ENCODE peak calls at places on chromosomes 12 and 14, in five cellular contexts. Q is H9, H is HepG2, A is neural progenitor cell, S is mammary epithelial cell. U is an unnamed sample. For H3K27me3, the result is how much of the 10 kb centered on the place peaks cover.

GRCh38 chr14:73368621-73369020 is 89.7 kb downstream of the NUMB start:
- DNase-seq in H (no peak), Q (no peak), A (no peak), S (no peak), U (no peak)

GRCh38 chr12:128830505-128830893 is 6.7 kb upstream of the SLC15A4 start:
- DNase-seq in Q (no peak), H (no peak), A (no peak), S (no peak), U (no peak)

GRCh38 chr12:24109381-24110039 is 160.0 kb upstream of the SOX5 start:
- DNase-seq in Q (no peak), A (peak), H (peak), S (peak), U (no peak)

GRCh38 chr12:125773033-125773432 is 707.8 kb downstream of the AACS start:
- DNase-seq in Q (peak), S (no peak), H (peak), A (peak), U (no peak)

GRCh38 chr14:73825551-73826188 is 26.0 kb upstream of the PTGR2 start:
- DNase-seq in S (peak), H (peak), A (peak), Q (peak), U (peak)

GRCh38 chr12:48000878-48001321 is 3.4 kb downstream of the COL2A1 start:
- DNase-seq in H (no peak), S (peak), A (peak), Q (peak), U (peak)

GRCh38 chr12:105552056-105552455 is 221.6 kb downstream of the C12orf75 start:
- DNase-seq in S (no peak), A (no peak), H (no peak), Q (no peak), U (no peak)

GRCh38 chr12:28409892-28410291 is 219.6 kb downstream of the CCDC91 start:
- DNase-seq in Q (no peak), S (peak), H (no peak), A (no peak), U (no peak)

GRCh38 chr12:124684971-124685688 is 117.7 kb upstream of the NCOR2 start:
- DNase-seq in Q (no peak), S (peak), A (no peak), H (no peak), U (peak)

GRCh38 chr14:85934123-85934885 is 404.4 kb downstream of the FLRT2 start:
- DNase-seq in A (no peak), H (peak), S (no peak), Q (no peak), U (no peak)

GRCh38 chr12:42704810-42705401 is 115.4 kb upstream of the PRICKLE1 start:
- DNase-seq in A (no peak), S (no peak), Q (no peak), H (no peak), U (no peak)

GRCh38 chr12:29547844-29548243 is 50.4 kb upstream of the OVCH1 start:
- DNase-seq in H (no peak), Q (no peak), S (no peak), A (no peak), U (no peak)

GRCh38 chr12:62512901-62513300 is 46.3 kb downstream of the MON2 start:
- DNase-seq in S (no peak), Q (peak), H (no peak), A (no peak), U (no peak)

GRCh38 chr12:113957627-113958026 is 8.5 kb downstream of the RBM19 start:
- DNase-seq in S (no peak), H (no peak), A (no peak), Q (no peak), U (no peak)

GRCh38 chr12:109944975-109945374 is 44.9 kb downstream of the TCHP start:
- DNase-seq in S (no peak), A (peak), H (peak), Q (peak), U (no peak)

GRCh38 chr12:78279567-78279966 is 448.9 kb downstream of the NAV3 start:
- DNase-seq in S (no peak), H (no peak), A (no peak), Q (no peak), U (no peak)

GRCh38 chr12:45989857-45990467 is 412 bp downstream of the SCAF11 start:
- DNase-seq in H (peak), Q (peak), A (peak), S (peak), U (peak)

GRCh38 chr12:7120166-7120565 is 8.5 kb downstream of the RBP5 start:
- DNase-seq in Q (no peak), S (no peak), H (no peak), A (no peak), U (no peak)

DNA sequence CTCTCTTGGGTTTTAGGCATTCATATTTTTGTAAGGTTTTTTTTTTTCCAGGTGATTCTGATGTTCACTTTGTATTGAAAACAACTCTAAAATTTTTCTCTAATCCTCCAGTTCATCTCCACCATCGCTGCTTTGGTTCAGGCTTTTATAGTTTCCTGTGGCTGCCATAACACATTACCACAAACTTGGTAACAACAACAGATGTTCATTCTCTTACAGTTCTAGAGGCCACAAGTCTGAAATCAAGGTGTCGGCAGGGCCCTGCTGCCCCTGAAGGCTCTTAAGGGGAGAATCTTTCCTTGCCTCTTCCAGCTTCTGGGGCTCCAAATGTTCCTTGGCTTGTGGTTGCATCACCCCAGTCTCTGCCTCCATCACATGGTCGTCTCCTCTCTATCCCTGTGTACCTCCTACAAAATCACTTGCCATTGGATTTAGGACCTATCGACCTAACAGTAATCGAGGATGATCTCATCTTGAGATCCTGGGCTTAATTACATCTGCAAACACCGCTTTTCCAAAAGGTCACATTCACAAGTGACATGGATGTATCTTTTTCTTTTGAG is 55.2 kb downstream of the PELI2 start:
- DNase-seq in S (no peak), H (no peak), Q (no peak), A (no peak), U (no peak)
- H3K4me2 ChIP-seq in S (no peak), H (no peak), Q (no peak), A (no peak), U (no peak)

GRCh38 chr14:99261916-99262787 is 9.8 kb downstream of the BCL11B start:
- DNase-seq in Q (no peak), H (no peak), S (no peak), A (no peak), U (peak)
- H3K27me3 ChIP-seq in Q (under half), H (half or more), S (under half), A (half or more), U (under half)

DNA sequence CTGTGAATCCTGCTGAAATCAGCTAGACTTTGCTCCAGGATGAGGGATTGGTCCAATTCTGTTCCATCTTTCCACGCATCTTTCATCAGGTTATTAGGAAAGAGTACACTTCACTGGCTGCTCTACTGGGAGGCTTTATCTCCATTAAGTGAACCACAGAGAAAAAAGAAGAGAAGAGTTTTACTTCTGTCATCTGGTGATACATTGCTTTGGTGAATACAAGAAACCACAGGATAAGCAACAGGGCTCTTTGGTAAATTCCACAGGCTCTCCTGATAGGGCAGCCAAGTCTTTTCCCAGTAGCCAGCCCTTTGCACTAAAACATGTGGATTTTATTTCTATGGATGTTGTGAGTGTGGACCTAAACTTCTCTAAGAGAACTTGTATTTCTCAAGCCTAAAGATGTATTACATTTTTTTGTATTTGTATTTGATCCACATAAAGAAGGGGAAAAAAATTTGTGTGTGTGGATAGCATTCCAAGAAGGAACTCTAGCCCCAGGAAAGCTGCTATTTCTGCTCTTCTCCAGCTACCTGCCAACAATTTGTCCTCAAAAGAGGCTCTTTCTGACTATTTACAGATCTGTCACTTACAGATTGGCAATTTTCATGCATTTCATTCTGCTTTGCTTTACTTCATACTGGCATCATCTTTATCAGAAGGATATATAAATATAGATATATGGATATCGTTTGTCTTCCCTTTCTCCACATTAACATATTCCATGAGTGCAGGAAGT is 1117.6 kb upstream of the TMEM132C start:
- DNase-seq in S (no peak), A (no peak), Q (no peak), H (no peak), U (peak)
- H3K4me2 ChIP-seq in S (no peak), A (no peak), Q (no peak), H (no peak), U (no peak)

DNA sequence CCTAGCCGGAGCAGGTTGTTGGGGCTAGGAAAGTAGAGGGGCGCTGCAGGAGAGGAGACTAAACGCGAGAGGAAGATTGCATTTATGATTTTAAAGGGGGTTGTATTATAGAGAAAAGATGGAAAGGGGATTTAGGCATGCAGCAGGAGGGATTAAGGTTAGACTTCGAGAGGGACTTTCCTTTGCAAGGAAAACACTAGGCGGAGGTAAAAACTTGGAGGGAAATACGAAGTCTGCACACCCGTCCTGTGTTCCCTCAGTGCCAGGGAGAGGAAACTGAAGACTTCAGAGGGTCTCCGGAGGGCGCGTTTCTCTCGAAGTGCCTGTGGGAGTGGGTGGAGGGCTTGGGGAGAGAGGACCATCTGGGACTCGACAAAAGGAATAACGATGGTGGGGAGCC is 433 bp upstream of the PPP1R1A start:
- DNase-seq in Q (no peak), H (no peak), A (no peak), S (no peak), U (no peak)
- H3K27me3 ChIP-seq in Q (under half), H (half or more), A (half or more), S (under half), U (half or more)

DNA sequence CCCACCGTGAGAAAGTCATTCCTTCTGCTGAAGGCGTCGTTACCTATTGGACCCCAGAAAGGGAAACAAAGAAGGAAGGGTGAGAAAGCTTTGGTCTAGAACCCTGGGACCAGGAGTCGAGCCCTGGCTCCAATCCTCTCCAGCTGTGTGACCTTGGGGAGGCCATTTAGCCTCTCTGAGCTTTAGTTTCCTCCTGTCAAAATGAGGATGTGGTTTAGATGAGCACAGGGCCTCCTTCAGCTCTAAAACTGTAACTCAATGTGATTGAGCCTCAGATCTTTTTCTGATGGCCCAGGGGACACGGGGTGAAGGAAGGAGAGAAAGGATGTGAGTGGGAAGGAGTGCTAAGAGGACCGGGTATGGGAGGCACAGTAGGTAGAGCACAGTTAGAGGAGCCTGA is 7.7 kb downstream of the JDP2 start:
- DNase-seq in S (no peak), A (no peak), H (no peak), Q (no peak), U (no peak)
- H3K4me2 ChIP-seq in S (no peak), A (no peak), H (no peak), Q (no peak), U (no peak)

DNA sequence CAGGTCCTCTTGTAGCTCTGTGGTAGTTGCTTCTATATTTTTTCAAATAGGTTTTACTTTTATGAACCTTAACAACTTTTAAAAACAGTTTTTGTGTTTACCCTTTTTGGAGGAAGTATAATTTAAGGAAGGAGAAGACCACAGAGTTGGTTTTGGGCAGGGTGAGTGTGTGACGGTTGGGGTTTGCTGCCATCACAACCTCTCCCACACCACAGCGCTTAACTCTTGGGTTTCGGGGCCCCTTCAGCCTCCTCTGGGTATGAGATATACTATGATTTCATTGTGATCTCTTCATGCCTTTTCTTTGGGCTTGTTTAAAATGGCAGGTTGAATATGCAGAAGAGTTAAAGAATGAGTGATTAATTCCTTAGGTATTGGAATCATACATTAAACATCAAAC is 228.7 kb upstream of the CRY1 start:
- DNase-seq in Q (no peak), S (no peak), A (no peak), H (no peak), U (peak)
- H3K27me3 ChIP-seq in Q (under half), S (under half), A (half or more), H (under half), U (half or more)

DNA sequence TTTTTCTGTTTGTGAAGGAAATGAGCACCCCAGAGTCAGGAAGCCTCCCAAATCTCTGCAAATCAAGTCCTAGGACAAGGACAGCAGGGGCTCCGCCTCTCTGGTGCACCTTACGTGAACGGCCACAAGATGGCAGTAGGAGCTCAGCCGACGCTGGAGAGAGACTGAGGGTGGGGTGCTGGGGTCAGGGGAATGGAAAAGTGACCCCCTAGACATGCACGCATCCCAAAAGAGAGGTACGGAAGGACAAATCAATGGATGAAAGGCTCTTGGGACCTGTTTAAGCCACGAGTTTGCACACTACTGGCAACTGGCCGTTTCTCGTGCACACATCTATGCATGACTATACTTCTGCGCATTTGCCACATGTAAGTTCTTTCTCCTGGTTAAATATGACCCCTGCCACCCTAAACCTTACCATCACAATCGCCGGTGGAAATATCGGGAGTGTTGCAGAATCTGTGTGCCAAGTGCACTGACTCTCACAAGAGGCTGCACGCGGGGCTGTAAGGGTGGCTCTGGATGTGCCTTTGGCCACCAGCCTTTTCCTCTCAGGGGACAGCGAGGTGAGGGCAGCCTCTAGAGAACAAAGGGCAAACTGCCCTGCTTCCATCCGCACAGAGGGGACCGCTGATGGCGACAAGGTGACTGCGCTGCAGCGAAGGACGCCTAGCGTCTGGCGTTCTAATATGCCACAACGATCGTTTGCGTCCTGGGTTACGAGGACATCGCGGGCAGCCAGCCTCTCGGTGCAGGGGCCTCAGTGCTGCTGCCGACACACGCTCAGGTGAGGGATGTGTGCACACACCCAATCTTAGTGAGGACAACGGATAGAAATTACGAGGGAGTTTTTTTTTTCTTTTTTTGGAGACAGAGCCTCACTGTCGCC is 232.0 kb downstream of the PCNX1 start:
- DNase-seq in H (peak), Q (peak), S (peak), A (peak), U (peak)
- H3K4me2 ChIP-seq in H (peak), Q (no peak), S (no peak), A (no peak), U (peak)

GRCh38 chr12:117318591-117318990 is 42.8 kb downstream of the NOS1 start:
- DNase-seq in S (no peak), Q (no peak), H (no peak), A (no peak), U (no peak)
- H3K27me3 ChIP-seq in S (under half), Q (under half), H (under half), A (under half), U (under half)

GRCh38 chr14:96904201-96904600 is 107.0 kb downstream of the VRK1 start:
- DNase-seq in S (no peak), H (no peak), A (no peak), Q (no peak), U (no peak)

GRCh38 chr14:96902004-96902403 is 104.8 kb downstream of the VRK1 start:
- DNase-seq in Q (no peak), A (no peak), S (no peak), H (no peak), U (no peak)

GRCh38 chr14:96903444-96904023 is 106.4 kb downstream of the VRK1 start:
- DNase-seq in Q (no peak), A (no peak), S (no peak), H (no peak), U (no peak)

GRCh38 chr14:96905065-96905464 is 107.9 kb downstream of the VRK1 start:
- DNase-seq in S (no peak), H (no peak), A (no peak), Q (no peak), U (no peak)

DNA sequence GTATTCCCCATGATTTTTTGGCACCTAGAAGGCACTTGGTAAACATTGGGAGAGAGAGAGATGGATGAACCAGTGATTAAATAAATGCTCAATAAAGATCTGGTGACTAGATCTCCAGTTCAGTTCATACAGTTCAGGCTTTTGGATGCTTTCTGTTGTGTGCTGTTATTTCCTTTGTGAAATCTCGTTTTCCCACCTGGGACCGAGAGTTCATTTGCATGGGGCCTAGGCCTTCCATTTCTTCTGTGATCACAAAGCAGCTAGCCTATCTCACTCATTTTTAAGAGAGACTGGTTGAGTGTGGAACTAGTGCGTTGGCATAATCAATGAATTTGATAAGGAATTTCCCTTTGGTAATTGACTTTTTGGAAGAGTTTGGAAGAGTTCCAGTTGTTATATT is 104.0 kb downstream of the VRK1 start:
- DNase-seq in S (no peak), Q (no peak), A (no peak), H (no peak), U (no peak)
- H3K4me2 ChIP-seq in S (no peak), Q (no peak), A (no peak), H (no peak), U (no peak)

U was measured in osteoblast.